ENCODE peak calls at places on chromosomes 1 and 21, in seven cellular contexts. U is heart right ventricle, I is ovary, S is psoas muscle, F is prostate gland, G is H9, B is spleen. Z is an unnamed sample. For H3K4me1, the result is how much of the 10 kb centered on the place peaks cover.

GRCh38 chr1:30569384-30569783 is 154.0 kb downstream of the MATN1 start:
- DNase-seq in U (no peak), I (no peak), S (no peak), F (no peak), G (no peak), B (no peak), Z (no peak)

GRCh38 chr1:5901150-5901549 is 91.1 kb downstream of the NPHP4 start:
- DNase-seq in U (no peak), I (no peak), S (no peak), F (no peak), G (no peak), B (peak), Z (no peak)

GRCh38 chr1:37071829-37072228 is 37.5 kb upstream of the GRIK3 start:
- DNase-seq in U (peak), I (no peak), S (no peak), F (no peak), G (no peak), B (peak), Z (no peak)

GRCh38 chr1:83693409-83694126 is 305.4 kb downstream of the TTLL7 start:
- DNase-seq in U (no peak), I (no peak), S (no peak), F (no peak), G (no peak), B (no peak), Z (no peak)

GRCh38 chr1:82464362-82464931 is 663.7 kb downstream of the ADGRL2 start:
- DNase-seq in U (peak), I (peak), S (no peak), F (no peak), G (no peak), B (no peak), Z (no peak)

GRCh38 chr1:197319631-197320030 is 51.6 kb downstream of the CRB1 start:
- DNase-seq in U (no peak), I (no peak), S (no peak), F (no peak), G (no peak), B (no peak), Z (no peak)

GRCh38 chr1:173267453-173267945 is 60.4 kb upstream of the TNFSF4 start:
- DNase-seq in U (no peak), I (no peak), S (no peak), F (no peak), G (no peak), B (no peak), Z (no peak)

GRCh38 chr1:8349961-8350360 is 32.0 kb downstream of the SLC45A1 start:
- DNase-seq in U (peak), I (peak), S (peak), F (no peak), G (no peak), B (no peak), Z (no peak)

GRCh38 chr1:151596166-151596933 is 15.5 kb upstream of the SNX27 start:
- DNase-seq in U (no peak), I (no peak), S (no peak), F (no peak), G (no peak), B (no peak), Z (no peak)

GRCh38 chr1:45306319-45306718 is 20.4 kb upstream of the HPDL start:
- DNase-seq in U (no peak), I (no peak), S (no peak), F (no peak), G (no peak), B (no peak), Z (no peak)

GRCh38 chr1:155325596-155325893 is 4.9 kb downstream of the RUSC1 start:
- DNase-seq in U (no peak), I (no peak), S (no peak), F (no peak), G (no peak), B (no peak), Z (no peak)

GRCh38 chr1:197781998-197782718 is 6.9 kb upstream of the DENND1B start:
- DNase-seq in U (no peak), I (no peak), S (no peak), F (no peak), G (no peak), B (no peak), Z (no peak)

GRCh38 chr1:170660874-170661645 is 2.9 kb upstream of the PRRX1 start:
- DNase-seq in U (peak), I (peak), S (peak), F (no peak), G (peak), B (no peak), Z (no peak)

GRCh38 chr1:10211805-10212405 is 1.5 kb downstream of the KIF1B start:
- DNase-seq in U (no peak), I (no peak), S (peak), F (no peak), G (no peak), B (peak), Z (no peak)

GRCh38 chr1:997728-998050 is 2.2 kb downstream of the HES4 start:
- DNase-seq in U (no peak), I (no peak), S (peak), F (no peak), G (no peak), B (no peak), Z (no peak)

GRCh38 chr1:180157108-180157507 is 2.4 kb downstream of the QSOX1 start:
- DNase-seq in U (no peak), I (no peak), S (no peak), F (no peak), G (no peak), B (no peak), Z (no peak)

GRCh38 chr1:232944342-232944741 is 6.1 kb upstream of the NTPCR start:
- DNase-seq in U (no peak), I (no peak), S (no peak), F (no peak), G (no peak), B (no peak), Z (no peak)

GRCh38 chr1:15249032-15249601 is 2.1 kb downstream of the FHAD1 start:
- DNase-seq in U (no peak), I (no peak), S (no peak), F (no peak), G (no peak), B (no peak), Z (no peak)

GRCh38 chr1:62612770-62613169 is 15.4 kb downstream of the ANGPTL3 start:
- DNase-seq in U (no peak), I (no peak), S (no peak), F (no peak), G (no peak), B (no peak), Z (no peak)

GRCh38 chr1:209791920-209792319 is 7.6 kb upstream of the C1orf74 start:
- DNase-seq in U (no peak), I (no peak), S (no peak), F (no peak), G (no peak), B (no peak), Z (no peak)

GRCh38 chr1:58157281-58157680 is 389.2 kb downstream of the OMA1 start:
- DNase-seq in U (no peak), I (no peak), S (no peak), F (no peak), G (no peak), B (no peak), Z (no peak)

GRCh38 chr1:214568328-214568727 is 16.9 kb upstream of the PTPN14 start:
- DNase-seq in U (no peak), I (no peak), S (no peak), F (no peak), G (no peak), B (no peak), Z (no peak)

GRCh38 chr1:229230893-229231753 is 39.8 kb upstream of the RAB4A start:
- DNase-seq in U (no peak), I (no peak), S (no peak), F (peak), G (no peak), B (no peak), Z (no peak)

GRCh38 chr1:43539726-43540434 is 9.2 kb downstream of the PTPRF start:
- DNase-seq in U (no peak), I (peak), S (peak), F (no peak), G (no peak), B (peak), Z (no peak)

GRCh38 chr1:66711420-66711819 is 40.8 kb upstream of the DYNLT5 start:
- DNase-seq in U (no peak), I (no peak), S (no peak), F (no peak), G (no peak), B (no peak), Z (no peak)

GRCh38 chr1:902802-903201 is 20.9 kb upstream of the SAMD11 start:
- DNase-seq in U (no peak), I (peak), S (no peak), F (no peak), G (no peak), B (no peak), Z (no peak)

GRCh38 chr21:29827236-29827635 is 112.6 kb downstream of the GRIK1 start:
- DNase-seq in U (no peak), I (no peak), S (no peak), F (no peak), G (no peak), B (no peak), Z (no peak)

GRCh38 chr1:52667290-52667689 is 30.9 kb downstream of the COA7 start:
- DNase-seq in U (no peak), I (no peak), S (no peak), F (no peak), G (no peak), B (no peak), Z (no peak)

GRCh38 chr1:215887618-215888017 is 320.5 kb downstream of the KCTD3 start:
- DNase-seq in U (no peak), I (no peak), S (no peak), F (no peak), G (no peak), B (no peak), Z (no peak)

GRCh38 chr1:184061396-184062003 is 10.0 kb downstream of the TSEN15 start:
- DNase-seq in U (no peak), I (no peak), S (no peak), F (no peak), G (no peak), B (no peak), Z (no peak)

GRCh38 chr1:56190975-56191768 is 388.2 kb downstream of the PLPP3 start:
- DNase-seq in U (no peak), I (no peak), S (peak), F (no peak), G (no peak), B (no peak), Z (no peak)

GRCh38 chr1:27361044-27361402 is 5.7 kb downstream of the MAP3K6 start:
- DNase-seq in U (no peak), I (no peak), S (no peak), F (no peak), G (no peak), B (no peak), Z (no peak)
- H3K4me1 ChIP-seq in U (under half), I (under half), S (under half), F (under half), G (under half), B (under half), Z (under half)

GRCh38 chr1:226403522-226404034 is 4.3 kb downstream of the PARP1 start:
- DNase-seq in U (no peak), I (no peak), S (no peak), F (no peak), G (peak), B (no peak), Z (no peak)
- TF ChIP-seq CTCF in U (no peak), I (no peak), S (peak), F (no peak), G (peak), B (no peak), Z (no peak)

GRCh38 chr21:15992171-15992570 is 262.4 kb downstream of the USP25 start:
- DNase-seq in U (no peak), I (no peak), S (no peak), F (no peak), G (no peak), B (no peak), Z (no peak)

DNA sequence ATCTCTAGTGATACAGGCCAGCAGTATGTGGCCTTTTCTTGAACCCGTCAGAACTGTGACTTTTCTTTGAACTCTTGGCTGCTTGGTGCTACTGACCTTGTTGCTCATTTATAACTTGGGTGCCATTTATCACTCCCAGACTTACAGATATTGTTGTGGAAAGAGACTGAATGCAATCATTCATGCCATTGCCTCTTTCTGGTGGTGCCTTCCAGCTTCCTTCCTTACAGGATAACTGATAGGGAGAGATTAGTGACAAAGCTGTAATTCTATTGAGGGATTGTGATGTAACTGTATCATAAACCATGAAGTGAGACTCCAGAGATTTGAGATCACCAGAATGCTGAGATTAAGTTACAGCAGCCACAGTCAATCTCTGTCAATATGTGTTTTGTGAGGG is 256.5 kb downstream of the USP25 start:
- DNase-seq in U (no peak), I (no peak), S (no peak), F (no peak), G (no peak), B (no peak), Z (no peak)
- H3K4me1 ChIP-seq in U (under half), I (under half), S (under half), F (under half), G (under half), B (under half), Z (under half)

DNA sequence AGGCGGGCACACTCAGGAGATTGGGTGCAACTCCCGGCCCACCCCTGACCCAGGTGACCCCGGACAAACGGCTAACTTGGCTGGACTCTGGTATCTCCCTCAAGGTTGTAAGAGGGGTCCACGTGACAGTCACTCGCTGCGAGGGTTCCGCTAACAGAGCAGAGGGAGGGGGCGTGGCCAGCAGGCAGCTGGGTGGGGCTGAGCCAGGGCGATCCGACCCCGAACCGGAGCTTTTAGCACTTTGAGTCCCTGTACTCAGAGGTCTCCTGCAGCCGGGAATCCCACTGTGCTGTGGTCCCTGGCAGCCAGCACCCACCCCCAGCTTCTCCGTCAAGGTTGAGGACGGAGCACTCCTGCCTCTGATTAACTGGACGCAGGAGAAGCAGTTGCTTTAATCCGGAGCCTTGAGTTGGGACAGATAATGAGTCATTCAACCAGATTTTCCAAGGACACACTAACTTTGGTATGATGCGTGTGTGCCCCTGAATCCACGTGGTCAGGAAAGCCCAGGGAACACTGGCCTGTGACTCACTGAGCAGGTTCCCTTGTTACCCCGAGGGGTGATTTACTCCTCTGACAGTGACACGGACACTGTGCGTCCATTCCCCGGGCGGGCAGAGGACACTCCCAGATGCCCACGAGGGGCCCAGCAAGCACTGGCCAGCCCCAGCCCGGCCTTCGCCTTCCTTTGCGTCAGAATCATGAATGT is 16.8 kb downstream of the TRPM2 start:
- DNase-seq in U (no peak), I (peak), S (no peak), F (no peak), G (peak), B (peak), Z (no peak)
- TF ChIP-seq CTCF in U (no peak), I (no peak), S (no peak), F (no peak), G (no peak), B (no peak), Z (no peak)

GRCh38 chr1:119368556-119368955 is at the start of gene HAO2:
- DNase-seq in U (no peak), I (no peak), S (no peak), F (no peak), G (no peak), B (no peak), Z (no peak)

GRCh38 chr1:119366424-119366823 is 2.2 kb upstream of the HAO2 start:
- DNase-seq in U (no peak), I (no peak), S (no peak), F (no peak), G (no peak), B (no peak), Z (no peak)

GRCh38 chr1:119364640-119365039 is 3.9 kb upstream of the HAO2 start:
- DNase-seq in U (no peak), I (no peak), S (no peak), F (no peak), G (no peak), B (no peak), Z (no peak)

GRCh38 chr1:119370748-119371147 is 2.2 kb downstream of the HAO2 start:
- DNase-seq in U (no peak), I (no peak), S (no peak), F (no peak), G (no peak), B (no peak), Z (no peak)

DNA sequence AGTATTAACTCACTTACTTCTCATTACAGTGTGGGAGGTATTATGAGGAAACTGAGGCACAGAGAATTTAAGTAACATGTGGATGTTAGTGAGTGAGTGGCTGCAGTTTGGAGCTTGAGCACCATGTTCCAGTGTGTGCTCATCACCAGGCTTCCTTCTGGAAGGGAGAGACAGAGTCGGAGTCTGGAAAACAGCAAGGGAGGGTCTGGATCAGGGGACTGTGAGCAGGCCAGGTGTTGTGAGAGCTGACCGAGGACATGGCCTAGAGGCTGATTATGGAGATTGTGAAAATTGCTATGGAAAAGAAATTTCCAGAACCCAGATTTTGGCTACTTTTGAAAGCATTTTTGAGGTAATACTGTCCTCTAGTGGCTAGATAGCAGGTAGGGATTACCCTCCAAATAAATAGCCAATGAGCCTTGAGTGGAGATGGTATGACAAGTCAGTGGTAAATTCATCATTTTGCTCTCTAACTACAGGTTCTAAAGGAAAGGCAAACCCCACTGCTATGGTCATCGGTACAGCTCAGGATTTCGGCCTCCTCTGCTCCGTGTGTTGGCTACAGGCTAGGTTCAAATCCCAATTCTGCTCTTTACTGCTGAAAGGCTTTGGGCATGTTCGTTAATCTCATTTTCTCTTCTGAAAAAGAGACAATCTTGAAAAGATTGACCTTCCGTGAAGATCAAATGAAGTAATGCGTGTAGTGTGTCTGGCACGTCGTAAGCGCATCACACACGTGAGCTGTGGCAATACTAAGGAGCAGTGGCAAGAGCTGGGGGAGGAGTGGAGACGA is 1.1 kb upstream of the HAO2 start:
- DNase-seq in U (no peak), I (no peak), S (no peak), F (no peak), G (no peak), B (no peak), Z (no peak)
- H3K4me1 ChIP-seq in U (under half), I (under half), S (under half), F (under half), G (under half), B (under half), Z (under half)